ENCODE peak calls at places on chromosome 11, in seven cellular contexts. B is Peyer's patch; J is uterus; Z is ovary; A is CD8-positive, alpha-beta T cell; H is lung; R is H9. I is an unnamed sample.

GRCh38 chr11:72975778-72976520 is 161.7 kb downstream of the ATG16L2 start:
- DNase-seq in A (no peak), B (no peak), R (no peak), H (no peak), Z (no peak), J (no peak), I (no peak)

GRCh38 chr11:125082611-125083311 is 19.7 kb downstream of the SLC37A2 start:
- DNase-seq in H (no peak), R (no peak), A (no peak), B (no peak), Z (no peak), J (no peak), I (no peak)

GRCh38 chr11:8841899-8842298 is 69.1 kb upstream of the AKIP1 start:
- DNase-seq in R (no peak), Z (no peak), B (no peak), J (no peak), H (no peak), A (no peak), I (no peak)

GRCh38 chr11:100445231-100445735 is 241.8 kb upstream of the ARHGAP42 start:
- DNase-seq in Z (no peak), A (no peak), R (no peak), B (no peak), J (no peak), H (no peak), I (no peak)

GRCh38 chr11:30488304-30488998 is 97.7 kb downstream of the MPPED2 start:
- DNase-seq in R (no peak), B (no peak), J (no peak), H (peak; percentile 58), Z (no peak), A (no peak), I (no peak)

GRCh38 chr11:17743808-17744119 is 9.2 kb downstream of the KCNC1 start:
- DNase-seq in H (no peak), Z (no peak), B (no peak), J (no peak), R (no peak), A (no peak), I (no peak)

GRCh38 chr11:6062691-6063358 is 32.3 kb upstream of the OR56A1 start:
- DNase-seq in J (no peak), H (no peak), A (no peak), R (no peak), Z (no peak), B (no peak), I (no peak)

GRCh38 chr11:74397531-74398243 is 546 bp downstream of the PGM2L1 start:
- DNase-seq in Z (no peak), A (peak; percentile 34), H (peak; percentile 45), J (no peak), B (peak; percentile 66), R (peak; percentile 45), I (no peak)

GRCh38 chr11:106228996-106229395 is 151.5 kb downstream of the AASDHPPT start:
- DNase-seq in A (no peak), R (no peak), B (no peak), H (no peak), Z (no peak), J (no peak), I (no peak)

GRCh38 chr11:123218451-123218850 is 23.4 kb upstream of the CLMP start:
- DNase-seq in B (no peak), H (no peak), J (no peak), A (no peak), Z (no peak), R (no peak), I (no peak)

GRCh38 chr11:124085583-124085982 is 29.7 kb upstream of the VWA5A start:
- DNase-seq in J (no peak), B (no peak), A (no peak), H (no peak), R (no peak), Z (no peak), I (no peak)

GRCh38 chr11:116504541-116505149 is 268.1 kb downstream of the BUD13 start:
- DNase-seq in Z (no peak), B (peak; percentile 10), J (no peak), H (no peak), R (no peak), A (no peak), I (no peak)

GRCh38 chr11:128210148-128210940 is 377.0 kb downstream of the ETS1 start:
- DNase-seq in A (no peak), H (peak; percentile 58), Z (no peak), B (peak; percentile 71), J (peak; percentile 44), R (peak; percentile 53), I (no peak)

GRCh38 chr11:81886406-81887075 is 847.1 kb downstream of the FAM181B start:
- DNase-seq in B (no peak), H (no peak), A (no peak), R (no peak), Z (no peak), J (no peak), I (no peak)

GRCh38 chr11:116976941-116977570 is 121.2 kb downstream of the SIK3 start:
- DNase-seq in B (no peak), H (no peak), Z (no peak), R (no peak), J (no peak), A (no peak), I (no peak)

GRCh38 chr11:17405232-17406005 is 17.0 kb upstream of the KCNJ11 start:
- DNase-seq in A (no peak), J (peak; percentile 47), B (peak; percentile 76), Z (no peak), R (peak; percentile 54), H (peak; percentile 73), I (peak; percentile 85)

GRCh38 chr11:12602421-12602820 is 71.8 kb upstream of the TEAD1 start:
- DNase-seq in R (no peak), A (no peak), Z (no peak), J (no peak), H (no peak), B (no peak), I (no peak)

GRCh38 chr11:12603362-12604088 is 70.7 kb upstream of the TEAD1 start:
- DNase-seq in Z (no peak), B (no peak), H (no peak), R (no peak), A (no peak), J (no peak), I (no peak)

GRCh38 chr11:12606597-12606996 is 67.6 kb upstream of the TEAD1 start:
- DNase-seq in B (no peak), J (no peak), A (no peak), Z (no peak), R (no peak), H (no peak), I (no peak)

GRCh38 chr11:12600829-12601228 is 73.4 kb upstream of the TEAD1 start:
- DNase-seq in A (no peak), B (no peak), R (no peak), H (no peak), Z (no peak), J (no peak), I (no peak)

GRCh38 chr11:12604557-12605105 is 69.6 kb upstream of the TEAD1 start:
- DNase-seq in Z (no peak), A (no peak), H (no peak), B (no peak), J (no peak), R (no peak), I (no peak)
- TF ChIP-seq CTCF in Z (no peak), A (no peak), H (no peak), B (no peak), J (no peak), R (no peak), I (no peak)

GRCh38 chr11:68532719-68533369 is 72.3 kb downstream of the PPP6R3 start:
- DNase-seq in Z (no peak), B (no peak), H (no peak), R (no peak), A (no peak), J (no peak), I (no peak)
- H3K4me1 ChIP-seq in Z (peaks cover 17% of the 10 kb centered on the region), B (peaks cover 15% of the 10 kb centered on the region), H (peaks cover 13% of the 10 kb centered on the region), R (peaks cover 3% of the 10 kb centered on the region), A (peaks cover 34% of the 10 kb centered on the region), J (no peaks in the 10 kb centered on the region), I (peaks cover 92% of the 10 kb centered on the region)

DNA sequence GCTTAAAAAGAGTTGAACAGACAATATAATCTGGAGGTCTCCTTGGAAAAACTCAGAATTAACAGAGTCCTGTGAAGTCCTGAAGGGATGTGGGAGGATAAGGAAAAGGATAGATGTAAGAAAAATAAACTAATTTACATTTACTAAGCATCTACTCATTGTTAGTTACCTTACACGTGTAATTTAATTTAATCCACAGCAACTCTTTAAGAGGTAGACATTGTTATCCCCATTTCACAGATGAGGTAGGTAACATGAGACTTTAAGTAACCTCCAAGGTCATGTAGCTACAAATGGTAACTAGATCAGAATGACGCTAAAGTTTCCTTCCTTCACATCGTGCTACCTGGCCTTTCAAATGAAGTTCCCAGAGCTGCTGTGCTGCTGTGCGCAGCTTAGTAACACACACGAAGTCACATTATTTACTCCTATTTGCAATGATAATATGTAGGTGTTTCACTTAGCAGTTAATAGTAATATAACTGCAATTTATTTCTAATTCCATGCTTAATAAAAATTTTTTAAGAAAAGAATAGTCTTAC is 5.7 kb upstream of the PDE3B start:
- DNase-seq in A (no peak), Z (no peak), H (no peak), B (no peak), J (no peak), R (no peak), I (no peak)
- H3K27me3 ChIP-seq in A (no peaks in the 10 kb centered on the region), Z (no peaks in the 10 kb centered on the region), H (no peaks in the 10 kb centered on the region), B (no peaks in the 10 kb centered on the region), J (peaks cover 5% of the 10 kb centered on the region), R (no peaks in the 10 kb centered on the region), I (no peaks in the 10 kb centered on the region)

GRCh38 chr11:1310315-1310687 is 869 bp upstream of the TOLLIP start:
- DNase-seq in J (no peak), H (no peak), A (no peak), B (no peak), R (no peak), Z (no peak), I (no peak)

GRCh38 chr11:1307998-1308744 is 1.3 kb downstream of the TOLLIP start:
- DNase-seq in J (peak; percentile 14), B (no peak), R (no peak), Z (no peak), H (no peak), A (no peak), I (no peak)

GRCh38 chr11:1308745-1309497 is 511 bp downstream of the TOLLIP start:
- DNase-seq in R (no peak), J (no peak), A (peak; percentile 31), Z (no peak), B (no peak), H (no peak), I (no peak)

GRCh38 chr11:1309498-1310314 is at the start of gene TOLLIP:
- DNase-seq in A (peak; percentile 96), H (peak; percentile 96), Z (peak; percentile 96), J (peak; percentile 96), B (peak; percentile 98), R (peak; percentile 95), I (peak; percentile 97)

GRCh38 chr11:1310772-1311468 is 1.5 kb upstream of the TOLLIP start:
- DNase-seq in R (no peak), B (peak; percentile 80), H (no peak), Z (no peak), J (no peak), A (peak; percentile 76), I (no peak)
- TF ChIP-seq CTCF in R (no peak), B (no peak), H (no peak), Z (no peak), J (no peak), A (no peak), I (no peak)

GRCh38 chr11:7621554-7621953 is 51.7 kb downstream of the CYB5R2 start:
- DNase-seq in Z (no peak), J (no peak), A (no peak), R (no peak), B (no peak), H (no peak), I (no peak)
- H3K4me1 ChIP-seq in Z (no peaks in the 10 kb centered on the region), J (no peaks in the 10 kb centered on the region), A (no peaks in the 10 kb centered on the region), R (peaks cover 10% of the 10 kb centered on the region), B (peaks cover 17% of the 10 kb centered on the region), H (no peaks in the 10 kb centered on the region), I (no peaks in the 10 kb centered on the region)

I was measured in psoas muscle.